ENCODE peak calls at places on chromosomes 13 and 19, in eight cellular contexts. B is colonic mucosa, Q is RWPE2, V is AG04450, J is GM13976, W is omental fat pad, M is HCT116, Y is heart left ventricle. P is an unnamed sample.

GRCh38 chr19:55690109-55690768 is 15.2 kb downstream of the EPN1 start:
- DNase-seq in B (no peak), Q (peak; percentile 59), V (no peak), J (no peak), W (no peak), M (no peak), Y (peak; percentile 15), P (peak; percentile 77)

GRCh38 chr19:45376045-45376724 is 5.8 kb upstream of the ERCC2 start:
- DNase-seq in B (no peak), Q (no peak), V (peak; percentile 85), J (no peak), W (no peak), M (peak; percentile 13), Y (peak; percentile 61), P (no peak)

GRCh38 chr13:51524312-51524711 is 60.0 kb upstream of the WDFY2 start:
- DNase-seq in B (no peak), Q (no peak), V (no peak), J (no peak), W (no peak), M (no peak), Y (no peak), P (no peak)

GRCh38 chr19:23260956-23261355 is 10.8 kb upstream of the ZNF724 start:
- DNase-seq in B (no peak), Q (no peak), V (no peak), J (no peak), W (no peak), M (no peak), Y (no peak), P (no peak)

GRCh38 chr19:53927745-53928144 is 18.7 kb downstream of the CACNG7 start:
- DNase-seq in B (no peak), Q (no peak), V (peak; percentile 26), J (no peak), W (no peak), M (no peak), Y (no peak), P (no peak)

GRCh38 chr19:43662487-43662886 is 7.5 kb downstream of the PLAUR start:
- DNase-seq in B (no peak), Q (no peak), V (no peak), J (no peak), W (no peak), M (no peak), Y (no peak), P (no peak)

GRCh38 chr13:101053289-101053688 is 363.0 kb downstream of the NALCN start:
- DNase-seq in B (no peak), Q (no peak), V (no peak), J (no peak), W (no peak), M (no peak), Y (no peak), P (no peak)

GRCh38 chr19:1417145-1417544 is 9.8 kb downstream of the DAZAP1 start:
- DNase-seq in B (no peak), Q (no peak), V (no peak), J (no peak), W (no peak), M (no peak), Y (no peak), P (no peak)

GRCh38 chr19:3243851-3244700 is 19.6 kb downstream of the CELF5 start:
- DNase-seq in B (peak; percentile 63), Q (no peak), V (peak; percentile 23), J (peak; percentile 59), W (no peak), M (peak; percentile 15), Y (peak; percentile 38), P (no peak)

GRCh38 chr13:109162248-109163051 is 533.0 kb downstream of the MYO16 start:
- DNase-seq in B (no peak), Q (no peak), V (no peak), J (peak; percentile 80), W (no peak), M (no peak), Y (no peak), P (no peak)

GRCh38 chr13:29513002-29513980 is 82.2 kb downstream of the SLC7A1 start:
- DNase-seq in B (no peak), Q (no peak), V (no peak), J (no peak), W (no peak), M (no peak), Y (no peak), P (no peak)

GRCh38 chr19:18373892-18374629 is 11.9 kb upstream of the GDF15 start:
- DNase-seq in B (peak; percentile 83), Q (peak; percentile 94), V (peak; percentile 96), J (peak; percentile 95), W (peak; percentile 81), M (peak; percentile 94), Y (peak; percentile 95), P (peak; percentile 97)

GRCh38 chr19:1400281-1401137 is 833 bp downstream of the GAMT start:
- DNase-seq in B (no peak), Q (no peak), V (no peak), J (peak; percentile 67), W (no peak), M (no peak), Y (peak; percentile 84), P (no peak)

GRCh38 chr13:79282976-79283375 is 123.1 kb downstream of the RBM26 start:
- DNase-seq in B (no peak), Q (no peak), V (no peak), J (no peak), W (no peak), M (no peak), Y (no peak), P (no peak)

DNA sequence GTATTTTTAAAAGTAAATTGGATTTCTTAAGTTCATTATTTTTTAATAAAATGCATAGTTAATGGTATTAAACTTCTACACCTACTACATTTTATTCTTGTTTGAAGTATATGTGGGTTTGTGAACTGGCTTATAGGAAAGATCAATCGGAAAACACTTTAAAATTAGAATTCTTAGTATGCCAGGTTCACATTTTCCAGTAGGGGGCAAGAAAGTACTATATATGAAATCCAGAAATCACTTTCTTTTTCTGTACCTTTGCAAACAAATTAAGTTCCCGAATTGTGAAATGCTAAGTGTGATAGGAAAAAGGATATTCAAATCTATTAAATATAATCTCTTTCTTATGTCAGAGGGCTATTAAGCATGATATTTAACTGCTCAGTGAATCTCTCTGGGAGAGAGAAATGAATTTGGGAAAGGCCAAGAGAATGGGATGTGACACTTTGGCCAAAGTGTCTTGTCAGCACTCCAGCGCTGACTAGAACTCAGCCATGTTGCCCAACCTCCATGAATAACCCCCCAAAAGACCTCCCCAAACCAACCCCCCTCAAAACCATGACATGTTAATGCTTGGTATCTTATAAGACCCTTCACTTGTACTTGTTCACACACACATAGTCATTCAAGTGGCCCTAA is 122.6 kb upstream of the SLC10A2 start:
- DNase-seq in B (no peak), Q (no peak), V (no peak), J (peak; percentile 21), W (no peak), M (no peak), Y (no peak), P (no peak)
- TF ChIP-seq CTCF in B (peak; percentile 41), Q (peak; percentile 80), V (peak; percentile 32), J (peak; percentile 20), W (no peak), M (peak; percentile 52), Y (peak; percentile 18), P (peak; percentile 97)

GRCh38 chr19:51926784-51927741 is at the start of gene ZNF613:
- DNase-seq in B (peak; percentile 94), Q (peak; percentile 81), V (peak; percentile 81), J (peak; percentile 88), W (peak; percentile 51), M (peak; percentile 94), Y (peak; percentile 93), P (no peak)
- TF ChIP-seq CTCF in B (peak; percentile 11), Q (peak; percentile 33), V (peak; percentile 22), J (no peak), W (no peak), M (peak; percentile 34), Y (no peak), P (peak; percentile 72)

GRCh38 chr13:27770809-27771208 is 21.5 kb upstream of the GSX1 start:
- DNase-seq in B (peak; percentile 36), Q (no peak), V (no peak), J (peak; percentile 66), W (no peak), M (peak; percentile 31), Y (no peak), P (no peak)
- TF ChIP-seq CTCF in B (peak; percentile 41), Q (peak; percentile 48), V (peak; percentile 39), J (peak; percentile 51), W (no peak), M (peak; percentile 68), Y (peak; percentile 14), P (peak; percentile 43)

GRCh38 chr13:47930649-47931165 is 70.4 kb downstream of the SUCLA2 start:
- DNase-seq in B (no peak), Q (no peak), V (no peak), J (no peak), W (no peak), M (no peak), Y (no peak), P (no peak)
- TF ChIP-seq CTCF in B (no peak), Q (no peak), V (no peak), J (no peak), W (no peak), M (no peak), Y (no peak), P (no peak)

GRCh38 chr13:110957181-110957884 is 42.5 kb upstream of the ANKRD10 start:
- DNase-seq in B (no peak), Q (no peak), V (no peak), J (no peak), W (no peak), M (peak; percentile 69), Y (no peak), P (no peak)
- TF ChIP-seq CTCF in B (no peak), Q (no peak), V (peak; percentile 45), J (no peak), W (no peak), M (peak; percentile 63), Y (no peak), P (peak; percentile 64)

DNA sequence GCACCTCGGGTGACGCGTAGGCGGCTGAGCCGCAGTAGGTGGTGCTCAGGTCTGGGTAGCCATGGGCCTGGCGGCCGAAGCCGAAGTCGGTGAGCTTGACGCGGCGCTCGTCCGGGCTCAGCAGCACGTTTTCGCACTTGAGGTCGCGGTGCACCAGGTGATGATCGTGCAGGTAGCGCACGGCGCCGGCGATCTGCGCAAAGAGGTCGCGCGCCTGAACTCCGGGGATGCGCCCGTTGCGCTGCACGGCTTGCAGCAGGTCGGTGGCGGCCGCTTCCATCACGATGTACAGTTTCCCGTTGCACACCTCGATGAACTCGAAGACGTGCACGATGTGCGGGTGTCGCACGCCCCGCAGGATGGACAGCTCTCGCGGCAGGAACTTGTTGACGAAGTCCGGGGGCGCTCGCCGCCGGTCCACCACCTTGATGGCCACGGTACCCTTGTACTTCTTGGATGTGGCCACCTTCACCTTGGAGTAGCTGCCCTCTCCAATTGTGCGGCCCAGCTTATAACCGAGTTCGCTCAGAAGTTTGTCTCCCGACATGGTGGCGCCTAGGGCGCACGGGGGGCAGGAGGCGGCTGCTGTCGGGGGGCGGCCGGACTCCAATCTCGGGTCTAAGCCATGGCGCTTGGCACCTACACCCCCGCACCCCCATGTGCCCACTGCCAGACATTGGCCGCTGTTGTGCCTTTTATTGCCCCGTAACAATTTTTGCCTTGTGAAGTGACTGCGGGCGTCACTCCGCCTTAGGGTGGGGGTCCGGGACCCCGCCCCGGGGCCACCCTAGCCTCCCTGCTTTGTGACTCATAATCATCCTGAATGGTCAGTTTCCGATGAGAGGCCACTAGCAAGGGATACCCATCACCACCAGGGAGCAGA is at the start of gene TSSK6:
- DNase-seq in B (peak; percentile 32), Q (no peak), V (no peak), J (no peak), W (no peak), M (no peak), Y (no peak), P (no peak)
- TF ChIP-seq CTCF in B (no peak), Q (no peak), V (peak; percentile 30), J (no peak), W (no peak), M (peak; percentile 45), Y (no peak), P (no peak)

P was measured in chondrocyte.